ENCODE peak calls at places on chromosome 16, in ten cellular contexts. H is T-helper 1 cell; F is H9; I is stimulated activated CD4-positive, alpha-beta T cell treated with anti-CD3 and anti-CD28 coated beads, TNF-alpha, amount 100 ng/mL, for 24 hours; S is mucosa of descending colon; E is stimulated activated effector memory CD8-positive, alpha-beta T cell treated with anti-CD3 and anti-CD28 coated beads, Interleukin-12 subunit alpha, Interleukin-12 subunit beta, amount 100 ng/mL, for 72 hours; R is effector memory CD4-positive, alpha-beta T cell; G is ACHN; B is HS-5; X is amniotic stem cell. Q is an unnamed sample.

GRCh38 chr16:30561212-30561816 is 3.1 kb upstream of the ZNF764 start:
- DNase-seq in H (no peak), B (no peak), G (no peak), I (no peak), S (peak), F (peak), X (no peak), E (no peak), R (no peak), Q (no peak)

GRCh38 chr16:966035-966434 is 4.7 kb downstream of the LMF1 start:
- DNase-seq in S (no peak), E (no peak), F (no peak), R (no peak), G (no peak), H (no peak), X (no peak), B (no peak), I (no peak), Q (no peak)

GRCh38 chr16:56684256-56684925 is 2.1 kb downstream of the MT1X start:
- DNase-seq in E (no peak), S (no peak), H (no peak), B (no peak), R (no peak), X (no peak), G (no peak), F (no peak), I (no peak), Q (no peak)

GRCh38 chr16:23650674-23651073 is 9.4 kb downstream of the DCTN5 start:
- DNase-seq in E (no peak), R (no peak), G (no peak), I (no peak), H (no peak), X (no peak), F (no peak), B (no peak), S (no peak), Q (no peak)

GRCh38 chr16:24737391-24737871 is 8.0 kb downstream of the TNRC6A start:
- DNase-seq in S (no peak), R (no peak), G (peak), E (no peak), H (no peak), B (no peak), I (no peak), X (peak), F (no peak), Q (no peak)

GRCh38 chr16:69073181-69073669 is 32.2 kb upstream of the HAS3 start:
- DNase-seq in G (peak), S (no peak), B (peak), R (no peak), F (no peak), X (peak), H (no peak), I (no peak), E (no peak), Q (peak)

GRCh38 chr16:7861891-7862585 is 529.4 kb downstream of the RBFOX1 start:
- DNase-seq in S (no peak), F (no peak), E (no peak), I (no peak), H (no peak), B (no peak), X (no peak), G (no peak), R (no peak), Q (no peak)

GRCh38 chr16:11665071-11665491 is 3.2 kb upstream of the SNN start:
- DNase-seq in H (peak), F (peak), I (no peak), R (peak), S (no peak), G (no peak), E (no peak), X (no peak), B (no peak), Q (no peak)

GRCh38 chr16:2237552-2238395 is 1.5 kb downstream of the DNASE1L2 start:
- DNase-seq in G (no peak), X (no peak), S (no peak), E (no peak), H (no peak), B (no peak), F (peak), R (no peak), I (no peak), Q (no peak)

GRCh38 chr16:31458073-31458834 is 1.0 kb upstream of the ARMC5 start:
- DNase-seq in F (peak), E (peak), B (no peak), S (peak), X (no peak), R (peak), G (peak), H (peak), I (peak), Q (no peak)

GRCh38 chr16:4290236-4290830 is 17.5 kb upstream of the TFAP4 start:
- DNase-seq in B (no peak), H (no peak), F (no peak), R (no peak), X (peak), I (no peak), G (peak), E (no peak), S (no peak), Q (no peak)